ENCODE peak calls at places on chromosomes 12 and 14, in five cellular contexts. S, Z, Q, V and M are unnamed samples.

GRCh38 chr12:108306014-108306501 is 33.1 kb downstream of the CMKLR1 start:
- DNase-seq in S (peak), Q (peak), V (no peak), Z (peak), M (no peak)

GRCh38 chr14:100193417-100194357 is 34.2 kb upstream of the DEGS2 start:
- DNase-seq in Q (no peak), Z (no peak), V (peak), S (no peak), M (no peak)

GRCh38 chr14:89493406-89493805 is 76.4 kb upstream of the FOXN3 start:
- DNase-seq in S (no peak), Z (no peak), V (no peak), Q (no peak), M (no peak)

GRCh38 chr12:29763301-29763683 is 20.4 kb downstream of the TMTC1 start:
- DNase-seq in Q (no peak), Z (peak), S (peak), V (no peak), M (no peak)

GRCh38 chr14:35865611-35866010 is 39.5 kb downstream of the BRMS1L start:
- DNase-seq in S (no peak), Q (no peak), V (no peak), Z (no peak), M (no peak)

GRCh38 chr12:45644521-45644920 is 85.0 kb upstream of the ARID2 start:
- DNase-seq in S (peak), V (no peak), Z (peak), Q (no peak), M (no peak)

GRCh38 chr12:1792406-1792805 is 28.0 kb upstream of the LRTM2 start:
- DNase-seq in Q (no peak), S (no peak), Z (no peak), V (no peak), M (no peak)

GRCh38 chr12:44509471-44509870 is 366.6 kb downstream of the NELL2 start:
- DNase-seq in V (no peak), Q (peak), Z (no peak), S (no peak), M (no peak)

GRCh38 chr14:42884100-42884499 is 1277.4 kb downstream of the LRFN5 start:
- DNase-seq in V (no peak), Q (peak), Z (peak), S (peak), M (no peak)

GRCh38 chr12:93733358-93733757 is 56.2 kb downstream of the CRADD start:
- DNase-seq in S (no peak), V (no peak), Z (no peak), Q (no peak), M (no peak)

GRCh38 chr14:92792885-92793284 is 1.2 kb upstream of the GOLGA5 start:
- DNase-seq in Q (no peak), Z (peak), V (no peak), S (peak), M (no peak)

GRCh38 chr12:8065991-8066594 is at the start of gene C3AR1:
- DNase-seq in V (no peak), Q (peak), Z (peak), S (peak), M (no peak)

GRCh38 chr12:81896771-81897170 is 137.6 kb upstream of the PPFIA2 start:
- DNase-seq in Z (peak), V (no peak), S (no peak), Q (peak), M (peak)

GRCh38 chr14:72404106-72404774 is 472.0 kb downstream of the RGS6 start:
- DNase-seq in V (no peak), Z (no peak), Q (no peak), S (no peak), M (no peak)

GRCh38 chr12:32201996-32202395 is 95.3 kb downstream of the BICD1 start:
- DNase-seq in Z (no peak), Q (no peak), S (no peak), V (no peak), M (no peak)

GRCh38 chr14:100072783-100073346 is 7.6 kb downstream of the EVL start:
- DNase-seq in S (no peak), Q (no peak), Z (no peak), V (no peak), M (no peak)

GRCh38 chr14:93546642-93547041 is 115.9 kb downstream of the UNC79 start:
- DNase-seq in Q (no peak), S (no peak), Z (no peak), V (no peak), M (no peak)

GRCh38 chr12:15996254-15996653 is 85.1 kb downstream of the DERA start:
- DNase-seq in Z (peak), V (no peak), S (peak), Q (peak), M (no peak)

GRCh38 chr12:89949457-89950195 is 241.0 kb upstream of the ATP2B1 start:
- DNase-seq in S (peak), V (no peak), Q (peak), Z (peak), M (peak)

GRCh38 chr12:84329933-84330332 is 582.7 kb downstream of the SLC6A15 start:
- DNase-seq in V (no peak), Q (no peak), S (no peak), Z (peak), M (no peak)

GRCh38 chr12:82383930-82384513 is 25.7 kb downstream of the METTL25 start:
- DNase-seq in Q (peak), S (peak), V (no peak), Z (peak), M (no peak)

GRCh38 chr12:111387747-111388365 is 17.9 kb upstream of the SH2B3 start:
- DNase-seq in S (no peak), Q (no peak), Z (no peak), V (no peak), M (no peak)

GRCh38 chr14:69451941-69452340 is 32.6 kb upstream of the PLEKHD1 start:
- DNase-seq in Z (no peak), V (no peak), Q (no peak), S (no peak), M (no peak)

GRCh38 chr12:43740511-43741100 is 18.0 kb downstream of the PUS7L start:
- DNase-seq in V (no peak), S (peak), Z (no peak), Q (peak), M (no peak)

GRCh38 chr14:66495214-66496098 is 9.3 kb downstream of the CCDC196 start:
- DNase-seq in Z (peak), Q (peak), S (peak), V (peak), M (peak)

GRCh38 chr14:77612011-77612620 is 4.3 kb downstream of the SPTLC2 start:
- DNase-seq in V (no peak), S (peak), Q (peak), Z (peak), M (no peak)

GRCh38 chr12:47231456-47231855 is 151.7 kb upstream of the AMIGO2 start:
- DNase-seq in V (no peak), Z (no peak), Q (peak), S (no peak), M (no peak)

GRCh38 chr12:67681145-67681778 is 32.7 kb downstream of the DYRK2 start:
- DNase-seq in Z (peak), V (no peak), Q (peak), S (peak), M (no peak)

GRCh38 chr12:12083688-12084087 is 12.9 kb downstream of the BCL2L14 start:
- DNase-seq in Q (peak), V (no peak), Z (no peak), S (no peak), M (no peak)

GRCh38 chr12:23221066-23221465 is 596.1 kb downstream of the ETNK1 start:
- DNase-seq in Z (no peak), S (no peak), V (no peak), Q (no peak), M (peak)

GRCh38 chr12:54428050-54429013 is 9.3 kb upstream of the ITGA5 start:
- DNase-seq in V (no peak), Z (peak), S (peak), Q (peak), M (peak)

GRCh38 chr12:108381793-108382436 is 42.8 kb upstream of the CMKLR1 start:
- DNase-seq in V (peak), Q (no peak), Z (peak), S (peak), M (peak)

GRCh38 chr12:51082561-51083139 is 746 bp downstream of the CSRNP2 start:
- DNase-seq in Q (peak), V (no peak), S (peak), Z (peak), M (peak)

GRCh38 chr12:19409376-19409775 is 29.9 kb upstream of the AEBP2 start:
- DNase-seq in Z (no peak), V (no peak), S (peak), Q (peak), M (no peak)

GRCh38 chr12:124734224-124734788 is 129.4 kb downstream of the SCARB1 start:
- DNase-seq in V (no peak), Q (no peak), S (no peak), Z (peak), M (peak)

GRCh38 chr12:124733086-124733485 is 130.6 kb downstream of the SCARB1 start:
- DNase-seq in Q (no peak), V (no peak), S (no peak), Z (no peak), M (no peak)

GRCh38 chr12:124730455-124730932 is 133.2 kb downstream of the SCARB1 start:
- DNase-seq in Q (peak), S (peak), V (no peak), Z (peak), M (no peak)

GRCh38 chr12:124731869-124732268 is 131.8 kb downstream of the SCARB1 start:
- DNase-seq in Z (no peak), S (no peak), Q (no peak), V (no peak), M (no peak)

DNA sequence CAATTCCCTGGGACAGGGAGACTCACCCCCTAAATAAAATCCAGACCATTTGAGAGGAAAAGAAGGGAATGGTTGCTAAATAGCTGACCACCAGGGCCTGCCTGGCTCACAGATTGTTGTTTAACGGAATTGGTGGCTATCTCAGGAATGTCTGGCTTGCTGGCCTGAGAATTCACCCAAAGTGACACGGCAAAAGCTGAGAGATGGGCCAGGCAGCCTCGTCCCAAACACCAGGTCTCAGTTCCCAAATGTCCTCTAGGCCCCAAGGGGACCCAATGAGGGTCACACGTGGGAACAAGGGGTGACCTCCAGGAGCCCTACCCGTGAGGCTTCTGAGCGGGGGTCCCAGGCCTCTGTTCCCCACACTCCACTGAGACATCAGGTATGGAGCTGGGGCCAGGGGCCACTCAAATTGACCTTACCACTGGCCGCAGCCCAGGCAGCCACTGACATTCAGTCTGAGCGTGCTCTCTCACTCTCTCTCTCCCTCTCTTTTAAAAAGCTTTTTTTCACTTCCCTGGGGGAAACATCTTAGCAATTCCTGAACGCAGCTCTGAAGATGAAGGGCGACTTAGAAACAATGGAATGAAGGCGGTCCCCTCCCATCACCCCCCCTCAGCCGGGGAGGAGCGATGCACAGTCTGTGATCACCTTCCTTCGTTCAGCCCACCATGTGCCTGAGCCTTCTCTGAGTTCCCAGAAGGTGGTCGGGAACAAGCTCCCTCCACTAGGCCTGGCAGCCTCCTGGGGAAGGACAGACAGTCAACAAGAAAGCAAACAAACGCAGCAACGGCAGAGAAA is 131.2 kb downstream of the SCARB1 start:
- DNase-seq in Q (peak), V (no peak), Z (peak), S (peak), M (no peak)
- TF ChIP-seq CTCF in Q (no peak), V (no peak), Z (no peak), S (no peak), M (no peak)

DNA sequence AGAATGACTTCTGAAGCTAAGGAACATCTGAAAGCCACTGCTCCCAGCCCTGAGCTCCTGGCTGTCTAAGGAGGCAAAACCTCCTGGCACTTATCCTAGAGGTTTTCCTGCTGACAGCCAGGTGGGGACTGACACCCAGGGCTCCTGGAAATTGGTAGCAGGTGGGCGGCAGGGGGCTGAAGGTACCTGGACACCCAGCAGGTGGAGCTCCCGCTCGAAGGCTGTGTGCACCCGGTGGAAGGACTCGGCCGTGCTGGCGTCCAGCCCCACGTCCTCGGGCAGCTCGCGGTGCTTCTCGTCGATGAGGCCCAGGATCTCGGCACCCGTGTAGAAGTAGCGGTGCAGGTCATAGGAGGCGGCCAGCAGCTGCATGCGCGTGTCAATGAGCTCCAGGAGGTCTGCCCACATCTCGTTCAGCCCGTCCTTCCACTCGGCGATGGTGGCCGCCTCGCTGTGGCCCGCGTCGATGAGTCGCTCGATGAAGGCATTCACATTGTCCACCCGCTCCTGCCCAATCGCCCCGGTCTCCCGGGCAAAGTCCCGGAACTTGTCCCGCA is 68.2 kb downstream of the PLEKHG3 start:
- DNase-seq in Q (no peak), S (no peak), V (no peak), Z (no peak), M (no peak)
- TF ChIP-seq CTCF in Q (no peak), S (no peak), V (no peak), Z (no peak), M (no peak)

GRCh38 chr12:124940393-124941169 is 26.1 kb upstream of the UBC start:
- DNase-seq in Q (peak), V (peak), Z (peak), S (peak), M (peak)

GRCh38 chr12:124940143-124940392 is 25.6 kb upstream of the UBC start:
- DNase-seq in V (no peak), Q (no peak), S (no peak), Z (no peak), M (no peak)

GRCh38 chr12:124938606-124939427 is 24.4 kb upstream of the UBC start:
- DNase-seq in Z (peak), S (peak), Q (peak), V (no peak), M (peak)

GRCh38 chr12:124938066-124938465 is 23.6 kb upstream of the UBC start:
- DNase-seq in S (no peak), Q (no peak), V (no peak), Z (no peak), M (no peak)

GRCh38 chr12:124939428-124940142 is 25.1 kb upstream of the UBC start:
- DNase-seq in S (peak), Q (peak), V (peak), Z (peak), M (peak)
- TF ChIP-seq CTCF in S (no peak), Q (no peak), V (peak), Z (no peak), M (no peak)

DNA sequence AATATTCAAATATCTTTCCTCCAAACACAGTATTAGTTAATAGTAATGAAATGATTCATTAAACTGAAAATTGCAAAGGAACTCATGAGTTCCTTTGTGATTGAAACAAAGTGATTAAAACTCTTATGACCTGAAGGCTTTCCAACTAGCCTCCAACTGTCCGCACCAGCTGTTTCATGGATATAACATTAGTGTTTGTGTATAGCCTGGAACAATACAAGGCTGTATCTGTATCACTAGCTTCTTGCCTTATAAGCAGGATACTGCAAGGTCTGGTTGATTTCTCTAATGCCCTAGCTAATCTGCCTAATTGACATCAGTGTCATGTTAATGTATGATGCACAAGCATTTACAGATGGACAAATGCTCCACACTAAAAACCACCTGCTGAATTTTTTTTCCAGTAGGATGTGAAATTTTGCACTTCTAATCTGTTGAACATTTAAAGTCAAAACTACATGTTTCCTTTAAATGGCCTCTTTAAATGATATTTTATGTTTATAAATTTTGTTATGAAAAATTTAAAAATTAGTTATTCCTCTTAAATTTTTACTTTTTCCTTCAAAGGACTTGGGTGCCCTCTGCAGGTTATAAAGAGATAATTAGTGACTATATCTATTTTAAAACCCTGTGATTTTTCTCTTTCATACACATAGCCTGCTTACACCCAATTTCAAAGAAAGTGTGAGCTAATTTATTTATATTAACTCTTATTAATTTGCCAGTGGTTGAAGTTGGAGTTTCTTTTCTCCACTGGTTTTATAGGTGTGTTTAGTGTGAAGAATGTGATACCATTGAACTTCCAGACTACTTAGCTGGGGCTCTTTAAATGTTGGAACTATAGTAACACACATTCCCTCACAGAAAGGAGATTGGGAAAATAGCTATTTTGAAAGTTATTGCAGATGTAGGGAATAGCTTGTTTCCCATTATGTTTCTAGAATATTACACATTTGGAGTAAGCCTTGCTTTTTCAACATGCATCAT is 25.4 kb downstream of the AP5M1 start:
- DNase-seq in Q (peak), S (peak), Z (peak), V (no peak), M (no peak)
- TF ChIP-seq CTCF in Q (peak), S (peak), Z (peak), V (peak), M (peak)

DNA sequence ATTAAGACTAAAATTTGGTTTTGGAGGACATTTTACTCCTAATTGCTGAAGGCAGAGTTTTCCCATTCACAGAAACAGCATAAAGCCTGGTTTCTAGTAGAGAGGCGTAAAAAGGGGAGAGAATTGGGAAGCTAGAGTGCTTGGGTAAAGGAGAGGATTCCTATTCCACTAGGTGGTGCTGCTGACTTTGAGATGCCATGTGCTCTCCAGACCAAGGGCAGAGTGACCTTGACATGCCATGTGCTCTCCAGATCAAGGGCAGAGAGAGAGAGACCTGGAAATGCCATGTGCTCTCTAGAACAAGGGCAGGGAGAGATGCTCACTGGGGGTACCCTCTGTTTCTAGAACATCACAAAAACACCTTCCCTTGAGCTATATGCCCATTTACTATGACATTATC is 176.2 kb upstream of the PDZRN4 start:
- DNase-seq in Q (no peak), Z (no peak), V (no peak), S (no peak), M (no peak)
- TF ChIP-seq CTCF in Q (no peak), Z (no peak), V (no peak), S (no peak), M (no peak)